ENCODE peak calls at places on chromosome 1, in five cellular contexts. One of them, this sample, is unnamed.

GRCh38 chr1:184610872-184611614 is 143.6 kb downstream of the EDEM3 start:
- DNase-seq in SK-N-SH: peak
- DNase-seq in HCT116: no peak
- DNase-seq in K562: no peak
- DNase-seq in Panc1: no peak
- DNase-seq in this sample: no peak

GRCh38 chr1:222843434-222844107 is 28.7 kb downstream of the DISP1 start:
- DNase-seq in K562: no peak
- DNase-seq in Panc1: no peak
- DNase-seq in SK-N-SH: no peak
- DNase-seq in HCT116: no peak
- DNase-seq in this sample: no peak

GRCh38 chr1:160708118-160708517 is 3.5 kb downstream of the CD48 start:
- DNase-seq in K562: no peak
- DNase-seq in Panc1: no peak
- DNase-seq in HCT116: no peak
- DNase-seq in SK-N-SH: no peak
- DNase-seq in this sample: no peak

GRCh38 chr1:113542221-113542701 is 151.9 kb downstream of the MAGI3 start:
- DNase-seq in K562: no peak
- DNase-seq in SK-N-SH: no peak
- DNase-seq in Panc1: no peak
- DNase-seq in HCT116: no peak
- DNase-seq in this sample: no peak

GRCh38 chr1:171754971-171755370 is 13.1 kb upstream of the VAMP4 start:
- DNase-seq in Panc1: no peak
- DNase-seq in SK-N-SH: no peak
- DNase-seq in K562: no peak
- DNase-seq in HCT116: no peak
- DNase-seq in this sample: no peak

GRCh38 chr1:40607921-40608320 is 57.6 kb downstream of the RIMS3 start:
- DNase-seq in HCT116: no peak
- DNase-seq in K562: no peak
- DNase-seq in Panc1: no peak
- DNase-seq in SK-N-SH: no peak
- DNase-seq in this sample: no peak

GRCh38 chr1:1341549-1342021 is 7.6 kb downstream of the DVL1 start:
- DNase-seq in SK-N-SH: no peak
- DNase-seq in Panc1: no peak
- DNase-seq in K562: no peak
- DNase-seq in HCT116: no peak
- DNase-seq in this sample: no peak

GRCh38 chr1:3306583-3307285 is 147.7 kb upstream of the ARHGEF16 start:
- DNase-seq in SK-N-SH: no peak
- DNase-seq in K562: no peak
- DNase-seq in HCT116: no peak
- DNase-seq in Panc1: no peak
- DNase-seq in this sample: no peak

GRCh38 chr1:29291756-29292155 is 55.4 kb downstream of the PTPRU start:
- DNase-seq in Panc1: no peak
- DNase-seq in K562: no peak
- DNase-seq in SK-N-SH: no peak
- DNase-seq in HCT116: no peak
- DNase-seq in this sample: no peak

GRCh38 chr1:9652379-9653194 is 1.1 kb downstream of the PIK3CD start:
- DNase-seq in K562: peak
- DNase-seq in SK-N-SH: peak
- DNase-seq in Panc1: no peak
- DNase-seq in HCT116: no peak
- DNase-seq in this sample: no peak

GRCh38 chr1:201504799-201505504 is 2.0 kb downstream of the CSRP1 start:
- DNase-seq in HCT116: no peak
- DNase-seq in K562: no peak
- DNase-seq in Panc1: no peak
- DNase-seq in SK-N-SH: no peak
- DNase-seq in this sample: no peak

GRCh38 chr1:1967151-1967550 is 36.4 kb downstream of the CFAP74 start:
- DNase-seq in SK-N-SH: no peak
- DNase-seq in Panc1: no peak
- DNase-seq in K562: no peak
- DNase-seq in HCT116: no peak
- DNase-seq in this sample: no peak

GRCh38 chr1:161038523-161039153 is at the start of gene TSTD1:
- DNase-seq in K562: peak
- DNase-seq in Panc1: no peak
- DNase-seq in SK-N-SH: peak
- DNase-seq in HCT116: no peak
- DNase-seq in this sample: no peak

GRCh38 chr1:109208847-109209463 is 4.8 kb upstream of the SARS1 start:
- DNase-seq in HCT116: no peak
- DNase-seq in Panc1: no peak
- DNase-seq in K562: no peak
- DNase-seq in SK-N-SH: no peak
- DNase-seq in this sample: no peak

GRCh38 chr1:152577168-152577567 is 3.1 kb downstream of the LCE3D start:
- DNase-seq in Panc1: no peak
- DNase-seq in HCT116: no peak
- DNase-seq in K562: no peak
- DNase-seq in SK-N-SH: no peak
- DNase-seq in this sample: peak

DNA sequence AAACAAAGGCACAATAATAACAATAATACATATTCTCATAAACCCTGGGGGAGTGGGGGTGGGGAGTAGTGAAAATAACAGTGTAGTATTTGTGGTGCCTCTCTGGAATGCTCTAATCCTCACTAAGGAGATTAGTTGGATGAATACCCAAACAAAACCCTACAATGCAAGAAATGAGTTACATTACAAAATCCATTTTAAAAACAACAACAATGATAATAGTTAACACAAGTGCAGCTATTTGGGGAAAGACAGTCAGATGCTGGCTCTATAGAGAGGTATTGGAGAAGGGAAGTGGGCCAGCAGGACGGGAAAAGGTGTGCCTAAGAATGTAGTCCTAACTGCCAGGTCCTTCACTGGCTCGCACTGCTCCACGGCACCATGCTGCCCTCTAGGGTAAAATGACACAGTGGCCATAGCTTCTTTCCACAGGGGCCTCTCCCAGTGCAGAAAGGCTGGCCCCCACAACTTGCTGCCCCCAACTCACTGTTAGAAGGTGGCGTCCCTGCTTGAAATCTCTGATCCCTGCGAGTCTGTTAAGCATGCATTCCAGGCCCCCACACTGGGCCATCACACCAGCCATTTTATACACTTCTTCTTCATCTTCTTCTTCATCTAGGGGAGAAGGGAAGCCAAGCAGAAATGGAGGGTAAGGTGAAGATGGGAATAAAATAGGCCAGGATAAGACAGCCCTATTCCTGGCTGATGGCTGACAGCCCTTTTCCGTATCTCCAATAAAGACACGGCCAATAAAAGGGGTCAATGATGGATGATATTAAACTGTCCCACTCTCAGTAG is 113.8 kb downstream of the UBR4 start:
- DNase-seq in HCT116: peak
- DNase-seq in SK-N-SH: peak
- DNase-seq in Panc1: peak
- DNase-seq in K562: no peak
- DNase-seq in this sample: no peak
- TF ChIP-seq SIN3A in HCT116: no peak
- TF ChIP-seq SIN3A in SK-N-SH: no peak
- TF ChIP-seq SIN3A in Panc1: no peak
- TF ChIP-seq SIN3A in K562: no peak
- TF ChIP-seq SIN3A in this sample: no peak

DNA sequence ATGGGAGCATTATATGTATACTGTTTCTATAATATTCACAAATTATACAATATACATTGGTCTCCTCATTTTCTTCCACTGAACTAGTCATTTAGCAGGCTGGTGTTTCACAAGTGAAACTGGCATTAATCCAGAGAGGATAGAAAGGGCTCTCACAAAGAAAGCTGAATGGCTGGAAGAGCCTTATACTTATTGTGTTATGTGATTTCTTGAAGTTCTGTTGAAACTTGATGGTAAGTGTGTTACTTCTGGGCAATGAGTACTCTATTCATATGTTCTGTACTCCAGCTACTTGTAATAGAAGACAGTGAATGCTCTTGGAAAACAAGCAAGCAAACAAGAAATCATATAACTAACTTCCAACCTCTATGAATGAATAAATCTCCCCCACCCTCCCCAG is 14.9 kb downstream of the STX12 start:
- DNase-seq in HCT116: no peak
- DNase-seq in Panc1: no peak
- DNase-seq in SK-N-SH: no peak
- DNase-seq in K562: no peak
- DNase-seq in this sample: no peak
- TF ChIP-seq SIN3A in HCT116: no peak
- TF ChIP-seq SIN3A in Panc1: no peak
- TF ChIP-seq SIN3A in SK-N-SH: no peak
- TF ChIP-seq SIN3A in K562: no peak
- TF ChIP-seq SIN3A in this sample: no peak

GRCh38 chr1:23930861-23931471 is 17.8 kb upstream of the CNR2 start:
- DNase-seq in Panc1: no peak
- DNase-seq in K562: no peak
- DNase-seq in HCT116: no peak
- DNase-seq in SK-N-SH: no peak
- DNase-seq in this sample: no peak

GRCh38 chr1:23931481-23931880 is 18.3 kb upstream of the CNR2 start:
- DNase-seq in SK-N-SH: no peak
- DNase-seq in K562: no peak
- DNase-seq in HCT116: no peak
- DNase-seq in Panc1: no peak
- DNase-seq in this sample: no peak

GRCh38 chr1:23936481-23937176 is 23.0 kb upstream of the PNRC2 start:
- DNase-seq in K562: peak
- DNase-seq in HCT116: no peak
- DNase-seq in SK-N-SH: no peak
- DNase-seq in Panc1: no peak
- DNase-seq in this sample: no peak
- TF ChIP-seq SIN3A in K562: no peak
- TF ChIP-seq SIN3A in HCT116: no peak
- TF ChIP-seq SIN3A in SK-N-SH: no peak
- TF ChIP-seq SIN3A in Panc1: no peak
- TF ChIP-seq SIN3A in this sample: no peak

DNA sequence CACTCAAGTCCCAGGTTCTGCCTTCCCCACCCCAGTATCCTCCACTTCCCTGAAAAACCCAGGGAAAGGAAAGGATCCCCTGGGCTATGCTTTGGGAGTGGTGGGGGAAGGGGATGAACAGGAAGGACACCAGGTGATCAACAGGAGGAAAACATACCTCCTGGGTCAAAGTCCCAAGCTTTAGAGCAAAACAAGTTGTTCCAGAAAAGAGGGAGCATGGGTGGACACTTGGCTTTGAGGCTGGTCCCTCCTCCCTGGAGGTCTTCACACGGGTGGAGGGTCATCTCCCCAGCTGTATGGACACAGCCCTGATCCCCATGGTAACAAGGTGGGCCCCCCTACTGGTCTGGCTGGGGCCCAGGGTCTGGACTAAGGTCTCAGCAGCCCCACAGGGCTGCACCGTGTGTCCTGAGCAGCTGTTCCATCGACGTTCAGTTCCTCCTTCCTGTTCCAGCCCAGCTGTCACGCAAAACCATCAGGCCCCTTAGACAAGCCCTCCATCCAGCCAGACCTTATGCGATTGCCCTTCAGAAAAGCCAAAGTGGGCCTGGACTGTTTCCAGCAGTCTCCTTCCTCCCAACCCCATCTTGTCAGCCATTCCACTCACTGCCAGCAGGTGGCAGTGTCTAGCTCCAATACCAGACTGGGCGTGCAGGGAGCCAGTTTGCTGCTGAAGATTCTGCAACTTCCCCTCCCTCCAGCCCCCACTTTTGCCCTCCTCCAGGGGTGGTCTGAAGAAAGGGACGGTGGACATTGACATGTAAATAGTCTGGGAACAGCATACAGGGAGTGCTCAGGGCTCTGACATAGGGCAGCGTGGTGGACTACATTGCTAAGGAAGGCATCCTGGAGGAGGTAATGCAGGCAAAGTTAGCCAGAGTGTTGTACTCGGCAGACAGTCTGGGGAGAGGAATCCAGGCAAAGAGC is 2.9 kb upstream of the PDZK1IP1 start:
- DNase-seq in HCT116: peak
- DNase-seq in Panc1: peak
- DNase-seq in SK-N-SH: peak
- DNase-seq in K562: peak
- DNase-seq in this sample: no peak
- TF ChIP-seq SIN3A in HCT116: no peak
- TF ChIP-seq SIN3A in Panc1: no peak
- TF ChIP-seq SIN3A in SK-N-SH: no peak
- TF ChIP-seq SIN3A in K562: no peak
- TF ChIP-seq SIN3A in this sample: no peak

GRCh38 chr1:156746381-156746715 is 5.1 kb downstream of the HDGF start:
- DNase-seq in K562: no peak
- DNase-seq in SK-N-SH: no peak
- DNase-seq in HCT116: no peak
- DNase-seq in Panc1: no peak
- DNase-seq in this sample: no peak

GRCh38 chr1:156747737-156748669 is 3.5 kb downstream of the HDGF start:
- DNase-seq in HCT116: no peak
- DNase-seq in SK-N-SH: no peak
- DNase-seq in K562: no peak
- DNase-seq in Panc1: no peak
- DNase-seq in this sample: no peak

GRCh38 chr1:156744786-156745419 is 4.0 kb upstream of the MRPL24 start:
- DNase-seq in HCT116: no peak
- DNase-seq in SK-N-SH: no peak
- DNase-seq in K562: no peak
- DNase-seq in Panc1: no peak
- DNase-seq in this sample: no peak

GRCh38 chr1:156748670-156749428 is 2.6 kb downstream of the HDGF start:
- DNase-seq in K562: no peak
- DNase-seq in SK-N-SH: no peak
- DNase-seq in Panc1: no peak
- DNase-seq in HCT116: no peak
- DNase-seq in this sample: no peak

DNA sequence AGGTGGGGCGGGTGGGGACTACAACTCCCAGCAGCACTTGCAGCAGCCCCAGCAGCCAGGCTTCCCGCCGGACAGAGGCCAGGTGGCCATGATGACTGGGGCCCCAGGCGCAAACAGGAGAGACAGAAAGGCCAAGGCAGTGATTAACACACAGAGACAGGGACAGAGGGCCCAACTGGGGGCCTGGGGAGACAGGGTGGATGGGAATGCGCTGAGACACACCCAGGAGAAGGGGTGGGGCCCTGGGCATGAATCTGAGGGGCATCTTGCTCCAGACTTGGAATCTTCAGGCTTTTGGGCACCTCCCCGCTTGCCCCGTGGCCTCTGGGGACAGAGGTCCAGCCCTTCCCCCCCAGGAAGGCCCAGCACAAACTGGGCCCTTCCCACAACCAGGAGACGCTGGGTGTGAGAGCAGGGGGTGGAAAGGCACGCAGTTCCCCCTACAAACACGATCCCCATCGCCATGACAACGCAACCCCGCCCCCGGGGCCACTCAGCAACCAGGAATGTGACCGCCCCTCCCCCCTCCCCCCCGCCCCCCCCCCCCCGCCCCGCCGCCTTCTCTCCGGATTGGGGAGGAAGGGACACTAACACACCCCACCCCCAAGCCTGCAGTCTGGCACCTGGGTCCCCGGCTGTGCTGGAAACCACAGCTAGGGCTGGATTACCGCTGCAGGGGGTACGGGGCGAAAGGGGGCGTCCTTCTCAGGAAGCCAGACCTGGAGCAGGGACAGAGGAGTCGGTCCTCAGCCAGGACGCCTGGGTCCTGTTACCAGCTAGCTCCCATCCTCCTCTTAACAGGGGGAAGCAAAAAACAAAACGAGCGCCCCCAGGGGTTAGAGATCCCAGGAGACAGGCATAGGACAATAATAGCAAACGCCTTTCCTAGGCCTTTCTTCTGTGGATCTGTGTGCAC is 4.5 kb downstream of the HDGF start:
- DNase-seq in K562: peak
- DNase-seq in Panc1: no peak
- DNase-seq in SK-N-SH: peak
- DNase-seq in HCT116: peak
- DNase-seq in this sample: no peak
- TF ChIP-seq SIN3A in K562: peak
- TF ChIP-seq SIN3A in Panc1: no peak
- TF ChIP-seq SIN3A in SK-N-SH: peak
- TF ChIP-seq SIN3A in HCT116: no peak
- TF ChIP-seq SIN3A in this sample: no peak

This sample was measured in GM12878.